ENCODE peak calls at places on chromosomes 6 and 20, in eight cellular contexts. C, Q, B, S, K, M, P and D are unnamed samples.

GRCh38 chr6:4856779-4857178 is 80.6 kb downstream of the CDYL start:
- DNase-seq in P (no peak), C (no peak), Q (no peak), B (no peak), S (no peak), K (no peak), M (no peak), D (peak; percentile 9)

GRCh38 chr20:6819599-6819998 is 52.1 kb downstream of the BMP2 start:
- DNase-seq in Q (no peak), M (no peak), P (no peak), S (no peak), K (no peak), C (no peak), B (no peak), D (peak; percentile 6)

GRCh38 chr6:11761744-11762620 is 16.6 kb downstream of the ADTRP start:
- DNase-seq in K (no peak), B (no peak), S (no peak), M (no peak), C (peak; percentile 47), P (no peak), Q (no peak), D (peak; percentile 32)

GRCh38 chr6:26388441-26388840 is 5.5 kb downstream of the BTN2A2 start:
- DNase-seq in C (no peak), P (no peak), S (no peak), B (no peak), Q (no peak), K (no peak), M (no peak), D (peak; percentile 58)

GRCh38 chr6:10033223-10033829 is 381.5 kb downstream of the TFAP2A start:
- DNase-seq in K (no peak), C (peak; percentile 46), S (peak; percentile 34), B (no peak), Q (no peak), P (peak; percentile 35), M (peak; percentile 3), D (peak; percentile 26)

GRCh38 chr6:161273356-161273751 is 507 bp downstream of the AGPAT4 start:
- DNase-seq in C (peak; percentile 48), B (peak; percentile 80), M (no peak), Q (no peak), K (no peak), S (no peak), P (peak; percentile 36), D (peak; percentile 72)

GRCh38 chr6:57226221-57226620 is 4.1 kb upstream of the RAB23 start:
- DNase-seq in K (no peak), B (no peak), M (no peak), C (peak; percentile 36), S (peak; percentile 20), Q (no peak), P (no peak), D (no peak)

GRCh38 chr20:3931664-3932063 is 42.5 kb downstream of the PANK2 start:
- DNase-seq in S (no peak), P (peak; percentile 32), M (no peak), B (no peak), K (no peak), C (peak; percentile 51), Q (no peak), D (peak; percentile 42)

GRCh38 chr20:49482621-49483017 is at the start of gene KCNB1:
- DNase-seq in P (peak; percentile 12), M (peak; percentile 72), S (peak; percentile 96), B (peak; percentile 86), C (peak; percentile 49), K (peak; percentile 60), Q (no peak), D (peak; percentile 72)

GRCh38 chr6:5457983-5458683 is 196.8 kb downstream of the FARS2 start:
- DNase-seq in C (no peak), K (no peak), B (no peak), P (no peak), Q (no peak), M (no peak), S (no peak), D (peak; percentile 39)

GRCh38 chr20:40869416-40870147 is 159.0 kb upstream of the TOP1 start:
- DNase-seq in B (no peak), C (no peak), K (no peak), P (no peak), S (no peak), M (no peak), Q (no peak), D (no peak)

GRCh38 chr6:13294499-13295069 is 33.8 kb downstream of the TBC1D7 start:
- DNase-seq in C (no peak), B (no peak), S (no peak), K (no peak), M (no peak), P (no peak), Q (no peak), D (no peak)

GRCh38 chr20:2767768-2768631 is 32.4 kb downstream of the CPXM1 start:
- DNase-seq in B (no peak), M (no peak), Q (no peak), P (peak; percentile 57), K (no peak), C (peak; percentile 70), S (no peak), D (peak; percentile 75)

GRCh38 chr6:5905431-5906339 is 101.0 kb downstream of the NRN1 start:
- DNase-seq in Q (peak; percentile 42), M (no peak), P (peak; percentile 94), C (peak; percentile 96), B (no peak), S (no peak), K (no peak), D (peak; percentile 99)

GRCh38 chr20:25867776-25868649 is 171.4 kb upstream of the ZNF337 start:
- DNase-seq in P (no peak), S (peak; percentile 86), K (no peak), C (peak; percentile 50), Q (no peak), B (no peak), M (no peak), D (peak; percentile 81)

GRCh38 chr20:7665311-7665863 is 274.9 kb downstream of the HAO1 start:
- DNase-seq in K (no peak), C (peak; percentile 81), P (peak; percentile 80), B (no peak), Q (no peak), S (no peak), M (no peak), D (peak; percentile 6)

GRCh38 chr6:158758941-158759479 is 60.2 kb downstream of the EZR start:
- DNase-seq in M (no peak), K (no peak), S (no peak), Q (no peak), B (no peak), P (no peak), C (no peak), D (no peak)

DNA sequence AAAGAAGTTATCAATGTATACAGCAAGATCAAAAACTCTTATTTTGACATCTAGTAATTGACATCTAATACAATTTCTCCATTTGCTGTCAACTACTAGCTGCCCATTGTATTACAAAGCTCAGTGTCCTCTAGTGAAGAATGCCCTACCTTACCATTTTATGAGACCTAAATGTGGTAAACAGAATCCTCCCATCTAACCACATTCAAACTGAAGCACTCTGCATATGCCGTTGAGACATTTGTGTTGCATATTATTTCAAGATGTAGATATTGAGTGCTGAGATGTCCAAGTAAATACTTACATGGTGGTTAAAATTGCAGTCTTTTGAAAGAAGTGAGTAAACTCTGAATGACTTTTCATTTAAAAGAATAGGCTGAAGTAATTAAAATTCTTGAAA is 602 bp upstream of the GLYATL3 start:
- DNase-seq in B (no peak), P (no peak), C (no peak), S (no peak), M (no peak), Q (no peak), K (no peak), D (no peak)
- H3K4me3 ChIP-seq in B (no peak overlapping the region), P (no peak overlapping the region), C (no peak overlapping the region), S (no peak overlapping the region), M (no peak overlapping the region), Q (no peak overlapping the region), K (no peak overlapping the region), D (no peak overlapping the region)

GRCh38 chr6:68282646-68283045 is 352.4 kb upstream of the ADGRB3 start:
- DNase-seq in S (no peak), C (no peak), K (no peak), P (no peak), Q (no peak), B (no peak), M (no peak), D (no peak)

DNA sequence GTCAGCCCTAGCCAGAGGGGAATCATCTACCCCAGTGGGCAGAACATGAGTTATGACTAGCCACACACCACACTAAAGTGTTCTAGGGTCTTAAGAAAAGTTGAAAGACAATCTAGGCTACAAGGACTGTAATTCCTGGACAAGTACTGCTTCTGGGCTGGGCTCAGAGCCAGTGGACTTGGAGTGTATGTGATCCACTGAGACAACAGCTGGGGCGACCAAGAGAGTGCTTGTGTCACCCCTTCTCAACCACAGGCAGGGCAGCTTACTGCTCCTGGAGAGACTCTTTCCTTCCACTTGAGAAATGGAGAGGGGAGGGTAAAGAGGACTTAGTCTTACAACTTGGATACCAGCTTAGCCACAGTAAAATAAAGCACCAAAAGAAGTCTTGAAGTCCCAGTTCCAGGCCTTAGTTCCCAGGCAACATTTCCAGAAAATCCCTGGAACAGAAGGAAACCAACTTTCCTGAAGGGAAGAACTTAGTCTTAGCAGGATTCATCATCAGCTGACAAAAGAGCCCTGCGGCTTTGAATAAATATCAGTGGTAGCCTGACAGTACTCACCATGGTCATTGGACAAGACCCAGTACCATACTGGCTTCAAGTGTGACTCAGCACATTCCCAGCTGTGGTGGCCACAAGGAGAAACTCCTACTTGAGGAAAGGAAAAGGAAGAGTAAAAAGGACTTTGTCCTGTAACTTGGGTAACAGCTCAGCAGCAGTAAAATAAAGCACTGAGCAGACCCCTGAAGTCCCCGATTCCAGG is 355.1 kb upstream of the ADGRB3 start:
- DNase-seq in K (no peak), C (peak; percentile 79), S (no peak), Q (no peak), B (no peak), P (peak; percentile 72), M (no peak), D (no peak)
- H2AFZ ChIP-seq in K (no peak overlapping the region), C (no peak overlapping the region), S (no peak overlapping the region), Q (no peak overlapping the region), B (peak overlapping the region; percentile 56), P (no peak overlapping the region), M (no peak overlapping the region), D (no peak overlapping the region)

GRCh38 chr20:57264151-57264792 is 2.2 kb downstream of the BMP7 start:
- DNase-seq in Q (no peak), K (no peak), M (no peak), S (peak; percentile 57), P (no peak), C (no peak), B (no peak), D (no peak)
- H3K4me3 ChIP-seq in Q (no peak overlapping the region), K (no peak overlapping the region), M (peak overlapping the region; percentile 78), S (peak overlapping the region; percentile 81), P (no peak overlapping the region), C (no peak overlapping the region), B (peak overlapping the region; percentile 76), D (no peak overlapping the region)

DNA sequence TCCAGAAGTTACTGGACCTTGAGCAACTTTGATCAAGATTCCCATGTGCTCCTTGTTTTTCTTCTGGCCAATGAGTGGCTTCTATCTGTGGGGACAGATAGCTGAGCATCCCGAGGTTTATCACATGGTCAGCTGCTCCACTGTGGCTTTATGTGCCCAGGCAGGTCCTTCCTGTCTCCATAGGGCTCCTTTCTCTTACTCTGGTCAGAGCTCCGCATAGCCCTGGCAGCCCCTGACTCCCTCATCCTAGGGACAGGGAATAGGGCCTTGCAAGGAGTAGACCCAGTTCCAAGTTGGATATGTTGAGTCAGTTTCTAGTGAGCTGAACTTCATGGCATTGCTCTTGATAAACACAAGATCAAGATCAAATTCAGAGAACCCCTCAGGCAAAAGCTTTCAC is 6.4 kb upstream of the MAS1L start:
- DNase-seq in P (no peak), B (no peak), Q (no peak), K (no peak), S (no peak), M (no peak), C (no peak), D (no peak)
- H2AFZ ChIP-seq in P (no peak overlapping the region), B (no peak overlapping the region), Q (no peak overlapping the region), K (no peak overlapping the region), S (no peak overlapping the region), M (peak overlapping the region; percentile 10), C (no peak overlapping the region), D (no peak overlapping the region)